ENCODE peak calls at places on chromosome X, in five cellular contexts. P is mammary epithelial cell, V is AG04450, U is PC-3, G is IMR-90. S is an unnamed sample.

GRCh38 chrX:65677954-65678469 is 10.6 kb downstream of the MSN start:
- DNase-seq in P (peak; percentile 79), V (peak; percentile 80), U (peak; percentile 91), G (peak; percentile 94), S (no peak)

GRCh38 chrX:116667760-116668159 is 205.0 kb upstream of the CT83 start:
- DNase-seq in P (no peak), V (no peak), U (no peak), G (no peak), S (no peak)

GRCh38 chrX:54794004-54794403 is 4.1 kb downstream of the ITIH6 start:
- DNase-seq in P (no peak), V (no peak), U (no peak), G (no peak), S (no peak)

GRCh38 chrX:102651242-102651967 is at the start of gene GPRASP1:
- DNase-seq in P (no peak), V (no peak), U (no peak), G (peak; percentile 27), S (no peak)

GRCh38 chrX:85375333-85375738 is 4.1 kb downstream of the POF1B start:
- DNase-seq in P (no peak), V (no peak), U (no peak), G (no peak), S (no peak)

GRCh38 chrX:18927558-18927957 is 56.4 kb downstream of the PHKA2 start:
- DNase-seq in P (no peak), V (no peak), U (no peak), G (no peak), S (no peak)

GRCh38 chrX:149513713-149514427 is 8.8 kb upstream of the IDS start:
- DNase-seq in P (no peak), V (no peak), U (peak; percentile 58), G (peak; percentile 21), S (no peak)

GRCh38 chrX:3545901-3546300 is 167.5 kb downstream of the PRKX start:
- DNase-seq in P (peak; percentile 35), V (no peak), U (no peak), G (no peak), S (no peak)

GRCh38 chrX:139823806-139824205 is 109.0 kb downstream of the ATP11C start:
- DNase-seq in P (no peak), V (no peak), U (peak; percentile 47), G (peak; percentile 25), S (no peak)

GRCh38 chrX:17355976-17356375 is 19.0 kb upstream of the NHS start:
- DNase-seq in P (no peak), V (no peak), U (no peak), G (no peak), S (no peak)
- TF ChIP-seq CTCF in P (peak; percentile 2), V (no peak), U (no peak), G (no peak), S (no peak)

DNA sequence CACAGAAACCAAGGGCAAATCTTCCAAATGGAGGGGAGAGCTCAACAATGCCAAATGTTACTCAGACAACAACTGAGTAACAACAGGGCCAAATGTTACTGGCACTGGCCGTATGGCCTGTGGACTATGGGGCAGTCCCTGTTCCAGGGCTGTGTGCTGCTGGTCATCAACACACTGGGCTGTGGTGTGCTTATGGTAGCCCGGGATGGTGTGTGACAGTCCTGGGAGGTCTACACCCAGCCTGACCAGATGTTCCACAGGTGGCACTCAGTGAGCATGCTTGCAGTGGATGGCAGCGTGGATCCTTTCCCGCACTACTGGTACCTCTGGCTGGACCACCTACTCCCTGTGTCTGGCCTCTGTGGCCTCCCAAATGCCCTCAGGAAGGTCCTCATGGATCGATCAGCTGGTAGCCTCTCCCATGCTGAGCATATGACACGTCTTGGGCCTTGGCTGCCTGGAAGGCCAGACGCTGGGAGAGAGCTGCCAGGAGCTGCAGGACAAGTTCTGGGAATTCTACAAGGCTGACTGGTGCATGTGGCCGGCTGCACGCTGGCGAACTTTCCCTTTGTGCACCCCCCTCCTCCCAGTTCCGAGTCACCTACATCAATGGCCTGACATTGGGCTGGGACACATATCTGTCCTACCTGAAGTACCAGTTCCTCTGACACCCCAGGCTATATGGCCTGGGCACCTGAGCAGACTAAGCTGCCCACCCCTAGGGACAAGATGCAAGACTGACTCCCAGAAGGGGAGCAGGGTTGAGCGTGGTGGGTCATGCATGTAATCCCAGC is 59.7 kb upstream of the IQSEC2 start:
- DNase-seq in P (no peak), V (no peak), U (no peak), G (no peak), S (no peak)
- H3K4me3 ChIP-seq in P (no peak overlapping the region), V (no peak overlapping the region), U (no peak overlapping the region), G (no peak overlapping the region), S (no peak overlapping the region)

GRCh38 chrX:24242649-24243556 is 71.0 kb downstream of the SUPT20HL2 start:
- DNase-seq in P (no peak), V (peak; percentile 29), U (no peak), G (peak; percentile 63), S (no peak)

GRCh38 chrX:24243692-24244091 is 70.2 kb downstream of the SUPT20HL2 start:
- DNase-seq in P (no peak), V (no peak), U (no peak), G (peak; percentile 9), S (no peak)

GRCh38 chrX:24245201-24245600 is 68.7 kb downstream of the SUPT20HL2 start:
- DNase-seq in P (peak; percentile 46), V (no peak), U (peak; percentile 36), G (peak; percentile 70), S (no peak)

GRCh38 chrX:24241822-24242648 is 71.8 kb downstream of the SUPT20HL2 start:
- DNase-seq in P (no peak), V (no peak), U (peak; percentile 49), G (peak; percentile 39), S (no peak)
- TF ChIP-seq CTCF in P (peak; percentile 45), V (peak; percentile 38), U (peak; percentile 61), G (peak; percentile 49), S (peak; percentile 46)

GRCh38 chrX:34655496-34656258 is 1.4 kb downstream of the TMEM47 start:
- DNase-seq in P (peak; percentile 15), V (no peak), U (no peak), G (no peak), S (no peak)
- H3K4me3 ChIP-seq in P (peak overlapping the region; percentile 61), V (peak overlapping the region; percentile 76), U (peak overlapping the region; percentile 68), G (peak overlapping the region; percentile 99), S (peak overlapping the region; percentile 73)

S was measured in epithelial cell of proximal tubule.